ENCODE peak calls at places on chromosomes 4 and X, in ten cellular contexts. E is progenitor cell of endocrine pancreas, C is suprapubic skin, L is AG04449, F is left ventricle myocardium inferior, D is mucosa of descending colon, B is left lung, N is neural progenitor cell, P is heart left ventricle, G is NB4. A is an unnamed sample.

GRCh38 chrX:39372126-39372525 is 570.9 kb downstream of the MID1IP1 start:
- DNase-seq in E (no peak), L (no peak), N (no peak), G (no peak), F (no peak), P (no peak), C (no peak), B (no peak), D (no peak), A (no peak)

GRCh38 chr4:170226288-170226687 is 136.5 kb upstream of the AADAT start:
- DNase-seq in F (no peak), P (no peak), B (no peak), G (no peak), C (no peak), N (no peak), D (peak), E (no peak), L (no peak), A (no peak)

GRCh38 chrX:130028196-130028595 is 45.8 kb downstream of the BCORL1 start:
- DNase-seq in D (peak), L (no peak), P (peak), N (peak), F (peak), B (peak), C (no peak), G (peak), E (no peak), A (peak)

GRCh38 chrX:148133099-148133725 is 152.1 kb downstream of the FMR1NB start:
- DNase-seq in P (no peak), G (peak), D (no peak), C (no peak), N (no peak), L (no peak), F (no peak), B (no peak), E (no peak), A (no peak)

GRCh38 chr4:13546855-13547562 is 2.7 kb upstream of the NKX3-2 start:
- DNase-seq in E (no peak), N (peak), L (no peak), B (peak), C (no peak), P (peak), D (peak), F (no peak), G (peak), A (peak)

GRCh38 chr4:7872264-7872771 is 67.3 kb downstream of the AFAP1 start:
- DNase-seq in C (no peak), G (no peak), B (no peak), D (no peak), N (no peak), P (no peak), L (peak), F (no peak), E (no peak), A (no peak)

GRCh38 chr4:173264245-173264959 is 69.8 kb downstream of the HMGB2 start:
- DNase-seq in F (peak), N (peak), C (no peak), E (no peak), D (peak), P (peak), G (peak), L (no peak), B (no peak), A (no peak)

GRCh38 chr4:76896731-76897521 is 1.0 kb downstream of the SOWAHB start:
- DNase-seq in G (no peak), C (no peak), B (peak), F (peak), P (peak), E (peak), N (peak), L (no peak), D (peak), A (peak)

GRCh38 chr4:169351860-169352259 is 81.1 kb upstream of the SH3RF1 start:
- DNase-seq in N (peak), P (peak), F (no peak), C (no peak), E (no peak), B (no peak), G (no peak), D (no peak), L (no peak), A (no peak)

GRCh38 chr4:69120869-69121268 is 24.6 kb downstream of the UGT2B7 start:
- DNase-seq in P (no peak), N (no peak), G (no peak), E (no peak), B (no peak), F (no peak), L (no peak), C (no peak), D (no peak), A (no peak)

GRCh38 chr4:45621926-45622325 is 501.9 kb downstream of the GABRG1 start:
- DNase-seq in F (no peak), P (no peak), C (no peak), B (no peak), D (no peak), L (no peak), G (no peak), N (no peak), E (no peak), A (no peak)

GRCh38 chrX:68307767-68308166 is 125.5 kb downstream of the OPHN1 start:
- DNase-seq in C (no peak), F (no peak), D (no peak), N (no peak), P (no peak), B (no peak), E (no peak), G (peak), L (peak), A (no peak)

GRCh38 chr4:79141530-79141929 is 184.3 kb downstream of the NAA11 start:
- DNase-seq in C (no peak), L (no peak), N (peak), B (peak), G (peak), P (no peak), E (peak), F (no peak), D (no peak), A (no peak)

GRCh38 chrX:107823456-107823855 is 2.2 kb upstream of the MID2 start:
- DNase-seq in P (no peak), C (no peak), L (peak), G (no peak), B (no peak), D (no peak), F (no peak), N (no peak), E (no peak), A (no peak)

GRCh38 chr4:158809611-158810486 is 41.0 kb downstream of the FNIP2 start:
- DNase-seq in D (no peak), F (no peak), N (no peak), L (peak), G (peak), E (no peak), B (no peak), P (no peak), C (no peak), A (peak)

GRCh38 chrX:53594354-53594753 is 92.2 kb downstream of the HUWE1 start:
- DNase-seq in C (no peak), B (no peak), E (no peak), N (no peak), G (no peak), L (peak), P (no peak), D (no peak), F (no peak), A (no peak)

GRCh38 chrX:101602077-101602476 is 15.7 kb downstream of the ARMCX6 start:
- DNase-seq in C (no peak), B (no peak), N (no peak), F (no peak), L (no peak), P (no peak), G (no peak), E (no peak), D (no peak), A (no peak)

GRCh38 chr4:40337081-40337480 is 1.9 kb downstream of the CHRNA9 start:
- DNase-seq in F (no peak), L (no peak), D (no peak), E (no peak), G (no peak), P (no peak), N (no peak), B (no peak), C (no peak), A (no peak)

GRCh38 chr4:155402941-155403340 is 26.2 kb upstream of the MAP9 start:
- DNase-seq in E (no peak), D (no peak), L (no peak), G (no peak), N (no peak), B (no peak), F (no peak), P (no peak), C (no peak), A (no peak)

GRCh38 chr4:137678796-137679195 is 146.5 kb upstream of the PCDH18 start:
- DNase-seq in C (no peak), E (no peak), B (no peak), N (no peak), F (no peak), L (no peak), D (no peak), G (peak), P (no peak), A (no peak)

GRCh38 chr4:151012836-151013235 is 2.2 kb downstream of the LRBA start:
- DNase-seq in C (no peak), B (peak), L (no peak), E (no peak), N (peak), F (no peak), P (no peak), G (no peak), D (peak), A (no peak)

GRCh38 chr4:103482893-103483292 is 236.9 kb downstream of the TACR3 start:
- DNase-seq in D (no peak), P (no peak), E (no peak), L (no peak), B (no peak), G (no peak), C (no peak), N (no peak), F (no peak), A (no peak)
- TF ChIP-seq CTCF in D (no peak), P (no peak), E (no peak), L (no peak), B (no peak), G (no peak), C (no peak), N (no peak), F (no peak), A (no peak)

DNA sequence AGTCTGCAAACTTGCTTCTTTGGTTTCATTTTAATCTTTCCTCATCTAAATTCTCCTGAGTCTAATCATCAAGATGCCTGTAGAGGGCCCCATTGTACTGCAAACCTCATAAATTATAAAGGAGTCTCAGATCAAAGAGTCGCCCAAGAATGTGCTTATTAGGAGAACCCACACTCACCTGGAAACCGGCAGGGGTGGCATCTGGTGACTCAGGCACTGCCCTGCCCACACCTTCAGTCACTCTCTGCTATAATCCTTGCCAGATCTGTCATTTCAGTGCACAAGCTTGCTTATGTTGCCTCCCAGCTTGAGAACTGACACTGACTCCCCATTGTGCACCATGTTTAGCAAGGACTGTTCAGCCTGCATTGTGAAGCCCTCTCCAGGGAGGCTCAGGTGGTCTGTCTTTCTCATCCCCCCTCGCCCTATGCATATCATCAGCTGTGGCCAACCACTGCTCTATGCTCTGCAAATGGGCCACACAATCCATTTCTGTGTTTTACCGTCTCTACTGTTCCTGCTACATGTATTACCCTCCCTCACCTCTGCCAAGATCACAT is 12.4 kb downstream of the EPGN start:
- DNase-seq in L (no peak), E (no peak), C (no peak), G (peak), F (no peak), P (no peak), B (peak), D (peak), N (peak), A (peak)
- TF ChIP-seq CTCF in L (peak), E (peak), C (peak), G (peak), F (peak), P (peak), B (peak), D (no peak), N (peak), A (no peak)

GRCh38 chrX:19811807-19812604 is 75.4 kb downstream of the SH3KBP1 start:
- DNase-seq in N (no peak), C (no peak), E (no peak), P (no peak), F (no peak), B (no peak), D (no peak), G (peak), L (no peak), A (no peak)

GRCh38 chrX:19810370-19810769 is 77.0 kb downstream of the SH3KBP1 start:
- DNase-seq in N (no peak), D (no peak), E (no peak), F (no peak), L (no peak), P (no peak), G (peak), B (no peak), C (no peak), A (no peak)

GRCh38 chrX:19814778-19815177 is 72.6 kb downstream of the SH3KBP1 start:
- DNase-seq in F (no peak), C (no peak), P (no peak), N (no peak), B (no peak), L (no peak), E (no peak), G (no peak), D (no peak), A (no peak)

GRCh38 chrX:19810809-19811208 is 76.6 kb downstream of the SH3KBP1 start:
- DNase-seq in G (peak), C (no peak), F (no peak), N (no peak), E (no peak), L (no peak), P (no peak), B (no peak), D (no peak), A (no peak)

DNA sequence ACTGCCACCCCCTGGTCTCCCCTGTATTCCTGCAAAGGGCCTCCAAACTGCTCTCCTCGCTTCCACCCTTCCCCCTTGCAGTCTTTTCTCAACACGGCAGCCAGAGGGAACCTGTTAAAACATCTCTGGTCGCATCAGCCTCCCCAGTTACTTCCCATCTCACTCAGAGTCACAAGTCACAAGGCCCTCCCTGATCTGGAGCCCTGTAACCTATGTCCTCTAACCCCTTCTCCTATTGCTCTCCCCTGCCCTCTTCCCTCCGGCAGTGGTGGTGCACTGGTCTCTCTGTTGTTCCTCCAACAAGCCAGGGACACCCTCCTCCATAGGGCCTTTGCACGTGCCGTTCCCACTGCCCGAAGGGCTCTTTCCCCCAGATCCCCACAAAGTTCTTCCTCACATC is 73.2 kb downstream of the SH3KBP1 start:
- DNase-seq in L (no peak), F (no peak), C (no peak), D (no peak), P (no peak), B (no peak), E (no peak), G (peak), N (no peak), A (no peak)
- TF ChIP-seq CTCF in L (no peak), F (no peak), C (no peak), D (no peak), P (no peak), B (no peak), E (no peak), G (peak), N (peak), A (no peak)

GRCh38 chrX:72129661-72130060 is 2.1 kb downstream of the RTL5 start:
- DNase-seq in N (no peak), L (no peak), B (no peak), G (no peak), F (no peak), C (no peak), E (no peak), P (no peak), D (no peak), A (no peak)

GRCh38 chrX:72130156-72130761 is 1.5 kb downstream of the RTL5 start:
- DNase-seq in E (no peak), B (no peak), C (no peak), N (no peak), D (no peak), P (no peak), L (no peak), G (no peak), F (no peak), A (no peak)

GRCh38 chrX:72127332-72127731 is 4.4 kb downstream of the RTL5 start:
- DNase-seq in D (no peak), P (no peak), F (no peak), G (no peak), L (no peak), C (no peak), B (no peak), N (no peak), E (no peak), A (no peak)

GRCh38 chrX:72128183-72128834 is 3.4 kb downstream of the RTL5 start:
- DNase-seq in N (no peak), E (no peak), F (no peak), D (no peak), P (no peak), L (no peak), C (no peak), B (no peak), G (no peak), A (no peak)

DNA sequence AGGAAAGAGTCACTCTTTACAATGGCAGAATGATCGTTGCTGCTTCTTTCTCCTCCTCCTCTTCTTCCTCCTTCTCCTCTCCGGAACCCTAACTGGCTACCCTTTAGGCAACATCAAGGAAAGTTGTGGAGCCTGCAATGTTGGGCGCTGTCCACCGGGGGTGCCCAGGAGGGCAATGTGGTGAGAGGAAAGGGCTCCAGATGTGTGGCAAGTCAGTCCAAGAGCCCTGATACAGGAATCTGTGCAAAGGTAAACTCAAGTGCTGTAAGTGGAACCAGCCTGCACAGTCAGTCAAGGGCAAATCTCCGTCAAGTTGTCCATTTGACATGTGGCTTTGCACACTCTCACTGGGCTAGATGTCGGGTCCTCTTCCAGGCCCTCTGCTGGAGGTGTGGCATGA is 2.8 kb downstream of the RTL5 start:
- DNase-seq in L (no peak), B (no peak), N (peak), F (no peak), G (peak), E (no peak), P (no peak), C (no peak), D (no peak), A (no peak)
- TF ChIP-seq CTCF in L (peak), B (no peak), N (peak), F (peak), G (peak), E (peak), P (peak), C (peak), D (no peak), A (no peak)

GRCh38 chrX:110341189-110342035 is 17.2 kb upstream of the RTL9 start:
- DNase-seq in B (no peak), E (no peak), P (no peak), F (no peak), G (peak), N (no peak), C (no peak), D (no peak), L (peak), A (peak)

GRCh38 chrX:110346681-110347080 is 12.0 kb upstream of the RTL9 start:
- DNase-seq in P (peak), L (no peak), N (peak), C (peak), G (no peak), B (peak), D (no peak), F (peak), E (no peak), A (no peak)
- TF ChIP-seq CTCF in P (no peak), L (peak), N (no peak), C (no peak), G (no peak), B (no peak), D (no peak), F (no peak), E (no peak), A (no peak)

A was measured in GM20000.